ENCODE peak calls at places on chromosomes 6 and 20, in nine cellular contexts. E is right lobe of liver, T is breast epithelium, K is A549, W is endothelial cell of umbilical vein, A is heart left ventricle, B is esophagus squamous epithelium, Q is lower leg skin, O is GM12892. Y is an unnamed sample.
A peak's percentile ranks its signal among the peaks of the same experiment; 100 is the strongest.

GRCh38 chr6:107064579-107065065 is 36.6 kb downstream of the MTRES1 start:
- DNase-seq in E (peak; percentile 43), T (no peak), K (no peak), W (peak; percentile 21), A (peak; percentile 46), B (no peak), Q (no peak), O (no peak), Y (peak; percentile 19)

GRCh38 chr6:101876431-101876830 is 482.9 kb downstream of the GRIK2 start:
- DNase-seq in E (no peak), T (no peak), K (no peak), W (no peak), A (no peak), B (no peak), Q (no peak), O (no peak), Y (no peak)

GRCh38 chr20:35303382-35303734 is 11.1 kb upstream of the FAM83C start:
- DNase-seq in E (no peak), T (no peak), K (no peak), W (no peak), A (no peak), B (no peak), Q (no peak), O (no peak), Y (no peak)

GRCh38 chr6:21754891-21755290 is 161.3 kb downstream of the SOX4 start:
- DNase-seq in E (no peak), T (no peak), K (peak; percentile 42), W (peak; percentile 31), A (no peak), B (no peak), Q (no peak), O (no peak), Y (peak; percentile 42)

GRCh38 chr20:41510847-41511453 is 107.2 kb downstream of the CHD6 start:
- DNase-seq in E (no peak), T (no peak), K (no peak), W (no peak), A (no peak), B (no peak), Q (no peak), O (no peak), Y (no peak)

GRCh38 chr6:20479075-20479871 is 55.0 kb upstream of the CDKAL1 start:
- DNase-seq in E (no peak), T (no peak), K (no peak), W (peak; percentile 37), A (no peak), B (no peak), Q (no peak), O (no peak), Y (no peak)

GRCh38 chr6:127464161-127464880 is 5.1 kb upstream of the KIAA0408 start:
- DNase-seq in E (no peak), T (no peak), K (no peak), W (no peak), A (no peak), B (no peak), Q (no peak), O (no peak), Y (no peak)

GRCh38 chr20:45725134-45725533 is 3.0 kb downstream of the SPINT4 start:
- DNase-seq in E (peak; percentile 32), T (no peak), K (no peak), W (no peak), A (no peak), B (no peak), Q (no peak), O (no peak), Y (no peak)

GRCh38 chr20:23029324-23029723 is 5.8 kb upstream of the SSTR4 start:
- DNase-seq in E (no peak), T (no peak), K (no peak), W (no peak), A (no peak), B (no peak), Q (peak; percentile 39), O (no peak), Y (no peak)

GRCh38 chr6:116676021-116676420 is 5.0 kb upstream of the KPNA5 start:
- DNase-seq in E (no peak), T (no peak), K (no peak), W (no peak), A (no peak), B (no peak), Q (no peak), O (no peak), Y (no peak)

GRCh38 chr6:116685437-116685993 is 4.5 kb downstream of the KPNA5 start:
- DNase-seq in E (no peak), T (no peak), K (no peak), W (no peak), A (no peak), B (no peak), Q (no peak), O (no peak), Y (no peak)

GRCh38 chr6:116682334-116682712 is 1.3 kb downstream of the KPNA5 start:
- DNase-seq in E (no peak), T (no peak), K (no peak), W (peak; percentile 39), A (no peak), B (no peak), Q (no peak), O (no peak), Y (no peak)

DNA sequence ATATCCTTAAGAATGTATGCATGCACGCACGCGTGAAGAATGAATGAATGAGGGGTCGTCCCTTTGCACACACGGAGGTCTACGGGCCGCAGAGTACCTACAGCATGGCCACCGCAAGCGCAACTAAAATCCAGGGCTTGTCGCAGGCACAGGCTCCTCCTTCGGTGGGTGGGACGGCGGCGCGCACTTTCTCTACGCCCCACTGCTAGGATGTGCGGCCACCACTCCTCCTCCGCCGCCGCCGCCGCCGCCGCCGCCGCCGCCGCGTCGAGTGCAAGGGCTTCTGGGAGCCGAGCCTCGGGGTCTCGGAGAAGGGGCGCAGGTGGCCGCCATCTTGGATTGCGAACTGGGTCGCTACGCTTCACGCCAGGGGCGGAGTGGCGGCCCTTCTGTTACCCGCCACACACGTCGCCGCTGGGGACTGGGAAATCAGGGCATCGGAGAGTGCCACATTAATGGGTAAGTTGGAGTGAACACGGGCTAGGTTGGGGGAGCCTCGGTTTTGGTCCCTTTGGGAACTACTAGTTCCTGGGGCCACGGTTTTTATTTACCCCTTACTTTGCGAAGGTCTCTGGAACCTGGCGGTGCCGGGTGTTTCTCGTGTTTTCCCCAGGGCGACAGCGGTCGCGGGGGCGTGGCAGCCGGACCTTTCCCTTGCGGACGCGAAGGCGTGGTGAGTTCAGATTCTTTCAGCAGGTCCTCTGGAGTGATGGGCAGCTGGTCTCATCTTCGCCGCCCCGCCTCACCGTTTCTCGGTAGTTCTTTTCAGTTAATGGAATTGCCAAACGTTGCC is at the start of gene KPNA5:
- DNase-seq in E (peak; percentile 90), T (peak; percentile 83), K (peak; percentile 70), W (peak; percentile 94), A (peak; percentile 90), B (peak; percentile 61), Q (peak; percentile 97), O (peak; percentile 81), Y (peak; percentile 54)
- TF ChIP-seq POLR2A in E (peak; percentile 65), T (peak; percentile 14), K (peak; percentile 97), W (peak; percentile 87), A (peak; percentile 79), B (no peak), Q (no peak), O (peak; percentile 97), Y (peak; percentile 90)

GRCh38 chr20:47662483-47663353 is 122.6 kb downstream of the SULF2 start:
- DNase-seq in E (no peak), T (peak; percentile 10), K (no peak), W (peak; percentile 31), A (no peak), B (no peak), Q (peak; percentile 62), O (no peak), Y (no peak)
- TF ChIP-seq POLR2A in E (no peak), T (no peak), K (no peak), W (no peak), A (no peak), B (no peak), Q (no peak), O (no peak), Y (no peak)

GRCh38 chr6:35729349-35729678 is 7.5 kb upstream of the ARMC12 start:
- DNase-seq in E (no peak), T (no peak), K (no peak), W (no peak), A (no peak), B (no peak), Q (no peak), O (no peak), Y (no peak)

GRCh38 chr6:35731736-35732532 is 4.9 kb upstream of the ARMC12 start:
- DNase-seq in E (peak; percentile 97), T (peak; percentile 95), K (peak; percentile 84), W (peak; percentile 87), A (peak; percentile 96), B (peak; percentile 84), Q (peak; percentile 100), O (peak; percentile 94), Y (peak; percentile 88)

GRCh38 chr6:35730745-35731413 is 6.0 kb upstream of the ARMC12 start:
- DNase-seq in E (no peak), T (no peak), K (no peak), W (no peak), A (no peak), B (no peak), Q (no peak), O (no peak), Y (no peak)

GRCh38 chr6:35729722-35730121 is 7.1 kb upstream of the ARMC12 start:
- DNase-seq in E (no peak), T (no peak), K (no peak), W (no peak), A (no peak), B (no peak), Q (no peak), O (no peak), Y (no peak)

DNA sequence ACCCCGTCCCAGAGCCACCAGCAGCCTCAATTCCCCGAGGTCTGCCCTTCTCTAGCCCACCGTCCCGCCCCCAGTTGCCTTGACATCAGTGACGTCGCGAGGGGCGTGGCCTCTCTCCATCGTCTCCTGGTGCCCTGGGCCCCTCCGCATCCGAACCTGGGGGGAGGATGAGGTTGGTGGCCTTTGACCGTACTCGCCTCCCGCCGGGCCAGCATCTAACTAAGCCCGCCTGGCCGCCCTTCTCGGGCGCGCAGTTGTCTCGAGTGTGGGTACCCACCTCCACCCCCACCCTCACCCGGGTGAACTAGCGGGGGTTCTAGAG is 5.5 kb upstream of the ARMC12 start:
- DNase-seq in E (peak; percentile 95), T (peak; percentile 95), K (peak; percentile 81), W (peak; percentile 85), A (peak; percentile 95), B (peak; percentile 80), Q (peak; percentile 100), O (peak; percentile 88), Y (peak; percentile 73)
- TF ChIP-seq POLR2A in E (peak; percentile 83), T (peak; percentile 36), K (peak; percentile 17), W (no peak), A (peak; percentile 94), B (no peak), Q (no peak), O (peak; percentile 70), Y (peak; percentile 49)

DNA sequence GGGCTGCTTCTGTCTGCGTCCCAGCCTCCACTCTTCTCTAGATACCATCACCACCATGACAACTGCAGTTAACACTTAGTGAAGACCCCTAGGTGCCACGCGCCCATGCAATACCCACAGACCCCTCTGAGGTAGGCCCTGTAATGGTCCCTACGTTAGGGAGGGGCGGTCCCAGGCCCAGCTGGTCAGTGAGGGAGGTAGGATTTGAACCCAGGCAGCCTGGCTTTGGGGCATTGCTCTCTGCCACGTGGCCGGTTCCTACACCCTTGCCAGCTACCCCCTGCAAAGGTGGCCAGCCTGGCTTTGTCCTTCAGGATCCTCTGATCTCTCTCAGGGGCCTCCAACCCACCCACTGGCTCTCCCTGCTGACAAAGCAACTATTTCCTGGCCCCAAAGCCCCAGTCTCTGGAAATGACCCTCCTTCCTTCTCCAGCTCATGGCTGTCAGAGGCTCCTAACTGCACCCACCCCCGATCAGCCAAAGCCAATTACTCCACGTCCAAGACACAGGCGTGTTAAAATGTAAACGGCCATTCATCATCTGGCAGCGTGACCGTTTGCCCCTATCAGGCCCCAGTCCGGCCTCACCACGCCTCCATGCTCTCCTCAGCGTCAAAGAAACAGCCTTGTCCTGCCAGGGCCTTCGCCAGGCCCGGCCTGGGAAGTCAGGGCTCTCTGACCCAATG is 18.1 kb downstream of the RIPOR3 start:
- DNase-seq in E (no peak), T (no peak), K (no peak), W (no peak), A (no peak), B (no peak), Q (no peak), O (no peak), Y (no peak)
- TF ChIP-seq POLR2A in E (peak; percentile 30), T (no peak), K (no peak), W (no peak), A (no peak), B (no peak), Q (no peak), O (no peak), Y (no peak)